ENCODE peak calls at places on chromosome 2, in seven cellular contexts. Y, Z, I, D, U, R and V are unnamed samples.
A peak's percentile ranks its signal among the peaks of the same experiment; 100 is the strongest.

GRCh38 chr2:44188696-44189095 is 20.0 kb downstream of the PPM1B start:
- DNase-seq in D (no peak), Z (no peak), I (no peak), R (no peak), U (no peak), Y (no peak), V (no peak)

GRCh38 chr2:28292491-28292890 is 100.2 kb upstream of the FOSL2 start:
- DNase-seq in Y (no peak), I (no peak), D (peak; percentile 63), U (no peak), R (no peak), Z (no peak), V (no peak)

GRCh38 chr2:218329027-218329825 is 27.4 kb upstream of the CATIP start:
- DNase-seq in Y (no peak), R (no peak), D (no peak), U (no peak), Z (no peak), I (no peak), V (peak; percentile 67)

GRCh38 chr2:97728091-97728596 is 14.8 kb downstream of the ZAP70 start:
- DNase-seq in Y (no peak), I (no peak), Z (peak; percentile 46), R (peak; percentile 37), D (no peak), U (no peak), V (peak; percentile 53)

GRCh38 chr2:160736629-160737028 is 243.0 kb upstream of the RBMS1 start:
- DNase-seq in R (no peak), Y (no peak), U (no peak), Z (no peak), I (no peak), D (peak; percentile 84), V (no peak)

GRCh38 chr2:46387886-46388515 is 90.8 kb downstream of the EPAS1 start:
- DNase-seq in D (no peak), U (no peak), Z (no peak), Y (no peak), R (no peak), I (no peak), V (no peak)

GRCh38 chr2:59830601-59831000 is 722.9 kb downstream of the BCL11A start:
- DNase-seq in R (no peak), Z (no peak), D (no peak), I (no peak), U (no peak), Y (no peak), V (no peak)

GRCh38 chr2:30636311-30636710 is 170.9 kb downstream of the CAPN13 start:
- DNase-seq in Y (no peak), U (no peak), D (no peak), Z (no peak), R (no peak), I (no peak), V (no peak)

GRCh38 chr2:98452396-98453027 is 7.9 kb downstream of the INPP4A start:
- DNase-seq in U (no peak), R (no peak), D (no peak), I (no peak), Z (peak; percentile 62), Y (no peak), V (no peak)

GRCh38 chr2:211014376-211014775 is 458.0 kb downstream of the CPS1 start:
- DNase-seq in R (no peak), Y (no peak), Z (no peak), U (no peak), D (no peak), I (no peak), V (no peak)

GRCh38 chr2:69482471-69482870 is 45.2 kb upstream of the NFU1 start:
- DNase-seq in D (no peak), U (no peak), R (no peak), Y (no peak), I (no peak), Z (no peak), V (no peak)

GRCh38 chr2:64622443-64623231 is 31.1 kb downstream of the SERTAD2 start:
- DNase-seq in R (no peak), U (no peak), Z (peak; percentile 85), Y (no peak), I (no peak), D (no peak), V (peak; percentile 20)

GRCh38 chr2:237392186-237392585 is 21.8 kb downstream of the COL6A3 start:
- DNase-seq in R (no peak), Y (no peak), U (no peak), Z (no peak), I (no peak), D (no peak), V (no peak)

GRCh38 chr2:20425371-20425881 is 21.4 kb upstream of the RHOB start:
- DNase-seq in Y (no peak), U (no peak), Z (no peak), R (no peak), D (peak; percentile 44), I (no peak), V (no peak)

GRCh38 chr2:236535024-236535423 is 34.6 kb upstream of the ACKR3 start:
- DNase-seq in R (no peak), I (peak; percentile 52), D (peak; percentile 73), U (no peak), Y (no peak), Z (no peak), V (no peak)

GRCh38 chr2:19653336-19653908 is 248.4 kb downstream of the TTC32 start:
- DNase-seq in I (no peak), D (no peak), R (no peak), U (no peak), Y (no peak), Z (no peak), V (no peak)

GRCh38 chr2:238513346-238513745 is 86.6 kb downstream of the ASB1 start:
- DNase-seq in U (no peak), R (no peak), Y (peak; percentile 44), D (peak; percentile 65), Z (peak; percentile 17), I (peak; percentile 46), V (peak; percentile 48)

GRCh38 chr2:74261204-74261864 is 62.9 kb downstream of the MTHFD2 start:
- DNase-seq in I (no peak), U (no peak), Y (peak; percentile 26), R (no peak), D (peak; percentile 48), Z (no peak), V (peak; percentile 41)

GRCh38 chr2:88099798-88100488 is 27.9 kb downstream of the FABP1 start:
- DNase-seq in I (no peak), R (no peak), U (no peak), Z (no peak), D (peak; percentile 9), Y (peak; percentile 16), V (no peak)

GRCh38 chr2:15561574-15562344 is 625 bp upstream of the NBAS start:
- DNase-seq in Z (no peak), D (peak; percentile 34), I (no peak), U (no peak), Y (peak; percentile 15), R (peak; percentile 10), V (no peak)